ENCODE peak calls at places on chromosome 6, in four cellular contexts. L is HFFc6, B is epithelial cell of esophagus, Q is foreskin fibroblast. D is an unnamed sample.

GRCh38 chr6:72580281-72580940 is 41.5 kb upstream of the KCNQ5 start:
- DNase-seq in L (peak), B (peak), Q (peak), D (peak)

GRCh38 chr6:44593539-44593944 is 206.0 kb downstream of the CDC5L start:
- DNase-seq in L (peak), B (peak), Q (peak), D (peak)

GRCh38 chr6:107509506-107509905 is 19.6 kb downstream of the SOBP start:
- DNase-seq in L (no peak), B (peak), Q (no peak), D (no peak)

GRCh38 chr6:135739288-135739687 is 112.2 kb upstream of the PDE7B start:
- DNase-seq in L (peak), B (no peak), Q (no peak), D (peak)

GRCh38 chr6:157099912-157100593 is 223.3 kb downstream of the TMEM242 start:
- DNase-seq in L (no peak), B (no peak), Q (no peak), D (no peak)

GRCh38 chr6:135163440-135163738 is 17.7 kb upstream of the MYB start:
- DNase-seq in L (no peak), B (no peak), Q (no peak), D (no peak)

GRCh38 chr6:90003941-90004340 is 109.7 kb downstream of the GJA10 start:
- DNase-seq in L (no peak), B (no peak), Q (peak), D (no peak)

GRCh38 chr6:87907521-87907920 is 140.1 kb upstream of the SPACA1 start:
- DNase-seq in L (peak), B (peak), Q (no peak), D (peak)

GRCh38 chr6:154996841-154997311 is 1.8 kb downstream of the TIAM2 start:
- DNase-seq in L (no peak), B (peak), Q (no peak), D (no peak)